ENCODE peak calls at places on chromosomes 12 and 14, in seven cellular contexts. P is lung; I is A549; X is CD8-positive, alpha-beta memory T cell; T is H1; J is pancreas; V is upper lobe of right lung. E is an unnamed sample. For H3K4me1, the result is how much of the 10 kb centered on the place peaks cover.

GRCh38 chr14:49692191-49692757 is 646 bp upstream of the KLHDC1 start:
- DNase-seq in P (no peak), I (no peak), X (no peak), T (no peak), J (no peak), V (no peak), E (no peak)

GRCh38 chr12:121894633-121895032 is 6.0 kb downstream of the PSMD9 start:
- DNase-seq in P (no peak), I (peak), X (no peak), T (no peak), J (no peak), V (no peak), E (no peak)

GRCh38 chr14:92516966-92517350 is 3.4 kb downstream of the RIN3 start:
- DNase-seq in P (no peak), I (no peak), X (no peak), T (no peak), J (no peak), V (peak), E (no peak)

GRCh38 chr14:66365388-66365787 is 120.8 kb upstream of the CCDC196 start:
- DNase-seq in P (no peak), I (no peak), X (no peak), T (no peak), J (no peak), V (no peak), E (no peak)

GRCh38 chr12:109927622-109928021 is 27.5 kb downstream of the TCHP start:
- DNase-seq in P (no peak), I (peak), X (peak), T (peak), J (no peak), V (no peak), E (no peak)

GRCh38 chr14:78403278-78403815 is 233.2 kb downstream of the NRXN3 start:
- DNase-seq in P (no peak), I (no peak), X (no peak), T (peak), J (no peak), V (no peak), E (no peak)

GRCh38 chr12:7907009-7907408 is 29.0 kb downstream of the SLC2A3 start:
- DNase-seq in P (no peak), I (peak), X (no peak), T (peak), J (peak), V (no peak), E (no peak)

GRCh38 chr12:11888029-11888428 is 182.7 kb upstream of the BCL2L14 start:
- DNase-seq in P (no peak), I (no peak), X (no peak), T (no peak), J (no peak), V (no peak), E (no peak)

GRCh38 chr14:60642790-60643397 is 6.4 kb downstream of the SIX1 start:
- DNase-seq in P (no peak), I (no peak), X (no peak), T (peak), J (no peak), V (no peak), E (no peak)

GRCh38 chr12:22729898-22730443 is 105.0 kb downstream of the ETNK1 start:
- DNase-seq in P (no peak), I (no peak), X (no peak), T (no peak), J (no peak), V (no peak), E (no peak)

GRCh38 chr12:101027200-101027599 is 182.8 kb downstream of the SLC5A8 start:
- DNase-seq in P (no peak), I (no peak), X (no peak), T (no peak), J (no peak), V (no peak), E (no peak)

GRCh38 chr12:96902076-96902475 is 5.0 kb upstream of the NEDD1 start:
- DNase-seq in P (no peak), I (peak), X (no peak), T (no peak), J (no peak), V (no peak), E (no peak)

GRCh38 chr12:12198124-12198523 is 68.7 kb downstream of the LRP6 start:
- DNase-seq in P (no peak), I (no peak), X (no peak), T (no peak), J (no peak), V (no peak), E (no peak)

GRCh38 chr12:123223241-123223668 is 9.7 kb downstream of the MPHOSPH9 start:
- DNase-seq in P (no peak), I (no peak), X (peak), T (no peak), J (no peak), V (no peak), E (no peak)

GRCh38 chr14:68691031-68691864 is 101.6 kb downstream of the ZFP36L1 start:
- DNase-seq in P (no peak), I (no peak), X (no peak), T (peak), J (no peak), V (peak), E (no peak)
- H3K27ac ChIP-seq in P (no peak), I (peak), X (no peak), T (no peak), J (no peak), V (no peak), E (no peak)

GRCh38 chr14:24187538-24187915 is 1.1 kb downstream of the IPO4 start:
- DNase-seq in P (no peak), I (no peak), X (no peak), T (no peak), J (no peak), V (peak), E (no peak)
- H3K4me1 ChIP-seq in P (under half), I (under half), X (under half), T (under half), J (under half), V (under half), E (under half)

GRCh38 chr14:68814376-68815287 is 21.8 kb upstream of the ZFP36L1 start:
- DNase-seq in P (no peak), I (peak), X (peak), T (no peak), J (peak), V (no peak), E (no peak)
- H3K4me3 ChIP-seq in P (no peak), I (peak), X (peak), T (peak), J (no peak), V (peak), E (peak)

GRCh38 chr14:36676236-36676635 is 14.6 kb downstream of the PAX9 start:
- DNase-seq in P (no peak), I (no peak), X (no peak), T (peak), J (no peak), V (no peak), E (no peak)

GRCh38 chr14:36672095-36672494 is 10.4 kb downstream of the PAX9 start:
- DNase-seq in P (no peak), I (no peak), X (no peak), T (no peak), J (no peak), V (no peak), E (no peak)

GRCh38 chr14:36671149-36671548 is 9.5 kb downstream of the PAX9 start:
- DNase-seq in P (no peak), I (no peak), X (no peak), T (no peak), J (no peak), V (no peak), E (no peak)

GRCh38 chr14:36675581-36675980 is 13.9 kb downstream of the PAX9 start:
- DNase-seq in P (no peak), I (no peak), X (no peak), T (no peak), J (no peak), V (no peak), E (no peak)
- H3K27ac ChIP-seq in P (no peak), I (no peak), X (no peak), T (no peak), J (no peak), V (no peak), E (no peak)

GRCh38 chr12:6765634-6766581 is at the start of gene PTMS:
- DNase-seq in P (peak), I (peak), X (no peak), T (peak), J (peak), V (peak), E (peak)
- H3K4me1 ChIP-seq in P (under half), I (half or more), X (under half), T (under half), J (under half), V (under half), E (half or more)

GRCh38 chr12:3047961-3048360 is 29.2 kb upstream of the TSPAN9 start:
- DNase-seq in P (no peak), I (no peak), X (no peak), T (no peak), J (no peak), V (no peak), E (peak)
- H3K4me3 ChIP-seq in P (no peak), I (no peak), X (no peak), T (no peak), J (no peak), V (no peak), E (peak)

DNA sequence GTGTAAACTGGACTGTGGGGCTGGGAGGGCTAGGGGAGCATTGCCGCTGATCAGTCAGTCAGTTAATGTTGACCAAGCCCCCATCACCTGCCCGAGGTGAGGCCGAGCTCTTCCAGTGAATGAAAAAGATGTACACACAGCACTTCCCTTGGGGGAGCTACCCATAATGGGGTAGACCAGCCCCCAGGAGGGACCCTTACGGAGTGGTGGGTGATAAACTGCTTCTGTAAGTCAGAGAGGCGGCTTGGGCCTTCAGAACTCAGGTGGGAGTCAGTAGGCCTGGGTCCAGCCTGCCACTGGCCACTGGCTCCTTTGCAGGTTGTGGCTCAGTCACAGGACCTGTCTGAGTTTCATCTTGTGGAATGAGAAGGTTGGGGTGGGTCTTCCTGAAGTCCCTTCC is 43.5 kb downstream of the TSPAN9 start:
- DNase-seq in P (no peak), I (no peak), X (no peak), T (no peak), J (no peak), V (no peak), E (no peak)
- H3K27ac ChIP-seq in P (peak), I (no peak), X (no peak), T (no peak), J (peak), V (peak), E (peak)

GRCh38 chr14:69690042-69690441 is 76.9 kb upstream of the SRSF5 start:
- DNase-seq in P (no peak), I (no peak), X (no peak), T (no peak), J (no peak), V (no peak), E (no peak)
- H3K4me1 ChIP-seq in P (half or more), I (under half), X (under half), T (under half), J (under half), V (half or more), E (half or more)

GRCh38 chr12:56223571-56224101 is 506 bp upstream of the NABP2 start:
- DNase-seq in P (no peak), I (no peak), X (no peak), T (no peak), J (no peak), V (no peak), E (no peak)
- H3K4me3 ChIP-seq in P (no peak), I (peak), X (peak), T (peak), J (no peak), V (peak), E (peak)